ENCODE peak calls at places on chromosome 11, in five cellular contexts. J, E, Y, M and Q are unnamed samples.

GRCh38 chr11:126158054-126158791 is 53.2 kb downstream of the RPUSD4 start:
- DNase-seq in Y (no peak), E (no peak), M (no peak), J (no peak), Q (peak)

GRCh38 chr11:133955091-133955846 is 1.5 kb downstream of the IGSF9B start:
- DNase-seq in E (no peak), Y (peak), J (no peak), M (no peak), Q (no peak)

GRCh38 chr11:113147249-113147648 is 167.1 kb upstream of the TTC12 start:
- DNase-seq in M (no peak), Y (no peak), E (no peak), J (no peak), Q (no peak)

GRCh38 chr11:88799749-88800500 is 265.9 kb downstream of the GRM5 start:
- DNase-seq in E (no peak), M (no peak), Y (no peak), J (no peak), Q (no peak)

GRCh38 chr11:45089845-45090499 is 56.5 kb upstream of the PRDM11 start:
- DNase-seq in M (no peak), Y (no peak), E (no peak), J (peak), Q (peak)

GRCh38 chr11:100929377-100929776 is 200.2 kb downstream of the PGR start:
- DNase-seq in E (no peak), J (no peak), Y (no peak), M (no peak), Q (no peak)

GRCh38 chr11:2074266-2074825 is 64.8 kb downstream of the IGF2 start:
- DNase-seq in M (no peak), E (no peak), Y (no peak), J (no peak), Q (no peak)

GRCh38 chr11:70164705-70165104 is 38.4 kb upstream of the FADD start:
- DNase-seq in Y (no peak), E (no peak), M (no peak), J (no peak), Q (no peak)

GRCh38 chr11:103806130-103806900 is 230.1 kb upstream of the DDI1 start:
- DNase-seq in J (peak), M (no peak), E (no peak), Y (peak), Q (no peak)

GRCh38 chr11:11857769-11858168 is 16.0 kb downstream of the USP47 start:
- DNase-seq in Y (no peak), M (no peak), E (no peak), J (no peak), Q (no peak)

GRCh38 chr11:120817131-120817530 is 206.8 kb upstream of the TBCEL start:
- DNase-seq in Y (no peak), M (no peak), E (no peak), J (peak), Q (no peak)

GRCh38 chr11:116874251-116874650 is 36.8 kb upstream of the APOA1 start:
- DNase-seq in Y (no peak), E (no peak), M (no peak), J (peak), Q (no peak)